ENCODE peak calls at places on chromosomes 3 and 15, in nine cellular contexts. U is thoracic aorta; O is tibial nerve; H is uterus; A is heart right ventricle; Y is tibial artery; M is adrenal gland; J is CD4-positive, alpha-beta T cell; W is GM23338. Q is an unnamed sample.

GRCh38 chr3:195250473-195251251 is 20.3 kb downstream of the XXYLT1 start:
- DNase-seq in M (no peak), Y (no peak), H (peak), O (peak), U (no peak), W (no peak), A (peak), J (no peak), Q (no peak)

GRCh38 chr3:42802876-42803799 is 1.2 kb downstream of the HIGD1A start:
- DNase-seq in Y (no peak), J (no peak), H (no peak), M (no peak), A (no peak), O (no peak), W (peak), U (no peak), Q (no peak)

GRCh38 chr3:50268703-50269451 is at the start of gene SEMA3B:
- DNase-seq in A (peak), J (no peak), M (peak), W (no peak), U (peak), H (peak), O (no peak), Y (peak), Q (peak)

GRCh38 chr3:73490453-73491311 is 134.1 kb downstream of the PDZRN3 start:
- DNase-seq in M (peak), H (no peak), J (no peak), W (peak), U (no peak), Y (no peak), A (peak), O (no peak), Q (no peak)

GRCh38 chr3:27939940-27940339 is 217.8 kb upstream of the EOMES start:
- DNase-seq in J (no peak), M (no peak), U (no peak), A (no peak), H (no peak), O (no peak), W (peak), Y (no peak), Q (no peak)

GRCh38 chr15:90067181-90067952 is 34.9 kb downstream of the IDH2 start:
- DNase-seq in A (no peak), Y (no peak), U (no peak), O (no peak), H (no peak), J (no peak), M (no peak), W (no peak), Q (no peak)

GRCh38 chr3:178966299-178967183 is 105.1 kb downstream of the ZMAT3 start:
- DNase-seq in M (no peak), U (no peak), O (peak), H (no peak), J (no peak), W (peak), Y (no peak), A (no peak), Q (no peak)

GRCh38 chr3:4826237-4827100 is 152.8 kb upstream of the BHLHE40 start:
- DNase-seq in U (peak), H (peak), M (peak), Y (peak), W (no peak), A (peak), J (no peak), O (peak), Q (no peak)

GRCh38 chr15:64461577-64462162 is 1.3 kb downstream of the ZNF609 start:
- DNase-seq in W (peak), M (peak), U (no peak), A (peak), J (no peak), Y (no peak), O (no peak), H (no peak), Q (peak)

GRCh38 chr3:13655074-13655913 is 106.4 kb downstream of the FBLN2 start:
- DNase-seq in W (peak), A (peak), J (peak), H (no peak), O (no peak), U (no peak), M (peak), Y (no peak), Q (no peak)

GRCh38 chr3:172133830-172134229 is 94.5 kb downstream of the FNDC3B start:
- DNase-seq in W (no peak), H (no peak), M (no peak), A (no peak), Y (no peak), O (no peak), J (no peak), U (no peak), Q (no peak)
- H3K27ac ChIP-seq in W (peak), H (no peak), M (no peak), A (no peak), Y (no peak), O (no peak), J (no peak), U (peak), Q (no peak)

DNA sequence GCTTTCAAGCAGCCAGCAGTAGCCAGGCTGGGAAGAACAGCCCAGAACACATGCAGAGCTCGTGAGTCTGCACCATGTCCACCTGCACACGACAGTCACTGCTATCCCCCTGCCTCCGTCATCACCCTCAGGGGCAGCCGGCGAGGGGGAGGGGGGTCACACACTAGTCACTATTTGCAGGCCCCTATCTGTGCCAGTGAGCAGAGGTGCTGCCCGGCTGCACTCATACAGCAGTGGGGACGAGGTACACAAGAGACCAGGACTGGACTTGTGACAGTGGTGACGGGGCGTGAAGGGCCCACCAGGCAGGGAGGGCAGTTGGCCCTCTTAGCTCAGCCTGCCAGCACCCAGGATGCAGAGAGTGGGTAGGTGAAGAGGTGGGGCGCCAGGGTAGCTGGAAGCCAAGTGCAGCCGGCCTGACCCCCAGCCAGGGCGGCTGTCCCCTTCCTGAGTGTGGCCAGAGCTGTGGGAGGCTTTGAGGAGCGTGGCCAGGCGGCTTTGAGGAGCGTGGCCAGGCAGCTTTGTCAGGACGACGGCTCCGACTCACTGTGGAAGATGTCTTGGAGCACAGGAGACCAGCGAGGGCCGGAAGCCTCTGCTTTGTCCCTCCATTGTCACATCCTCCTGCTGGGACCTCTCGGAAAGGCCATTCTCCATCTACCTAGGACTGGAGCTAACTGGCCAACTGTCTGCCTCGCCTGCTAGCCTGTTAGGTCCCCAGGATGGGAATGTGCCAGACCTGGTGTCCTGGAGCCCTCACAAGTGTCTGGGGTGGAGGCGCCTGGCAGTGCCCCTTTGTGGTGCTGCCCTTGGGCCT is 52.1 kb upstream of the FGD5 start:
- DNase-seq in J (no peak), U (no peak), H (no peak), Y (no peak), A (no peak), M (no peak), O (no peak), W (no peak), Q (no peak)
- H3K27ac ChIP-seq in J (no peak), U (no peak), H (no peak), Y (no peak), A (no peak), M (no peak), O (no peak), W (no peak), Q (no peak)

GRCh38 chr15:48566669-48567068 is 78.8 kb downstream of the FBN1 start:
- DNase-seq in U (no peak), A (no peak), Y (no peak), M (no peak), O (no peak), W (peak), H (no peak), J (no peak), Q (no peak)
- H3K27ac ChIP-seq in U (peak), A (no peak), Y (no peak), M (no peak), O (no peak), W (no peak), H (peak), J (no peak), Q (no peak)

GRCh38 chr3:29141197-29141911 is 139.5 kb upstream of the RBMS3 start:
- DNase-seq in J (no peak), H (no peak), Y (no peak), A (no peak), O (no peak), U (no peak), W (no peak), M (no peak), Q (no peak)
- H3K27ac ChIP-seq in J (no peak), H (peak), Y (peak), A (peak), O (peak), U (peak), W (no peak), M (peak), Q (no peak)

Q was measured in caudate nucleus.